ENCODE peak calls at places on chromosome 2, in seven cellular contexts. One of them, this sample, is unnamed.

GRCh38 chr2:119283873-119284331 is 60.3 kb downstream of the STEAP3 start:
- DNase-seq in hepatocyte: no peak
- DNase-seq in GM23248: peak; percentile 98
- DNase-seq in PC-3: peak; percentile 91
- DNase-seq in SK-N-SH: no peak
- DNase-seq in GM23338: no peak
- DNase-seq in OCI-LY7: no peak
- DNase-seq in this sample: no peak

GRCh38 chr2:182379235-182379634 is 47.6 kb downstream of the PDE1A start:
- DNase-seq in OCI-LY7: no peak
- DNase-seq in PC-3: no peak
- DNase-seq in SK-N-SH: peak; percentile 27
- DNase-seq in GM23248: peak; percentile 21
- DNase-seq in GM23338: no peak
- DNase-seq in hepatocyte: peak; percentile 18
- DNase-seq in this sample: no peak

GRCh38 chr2:133458280-133458679 is 110.0 kb downstream of the NCKAP5 start:
- DNase-seq in GM23338: no peak
- DNase-seq in SK-N-SH: no peak
- DNase-seq in PC-3: peak; percentile 50
- DNase-seq in hepatocyte: no peak
- DNase-seq in GM23248: peak; percentile 4
- DNase-seq in OCI-LY7: no peak
- DNase-seq in this sample: no peak

GRCh38 chr2:157176602-157177001 is 80.9 kb upstream of the GALNT5 start:
- DNase-seq in GM23248: no peak
- DNase-seq in PC-3: no peak
- DNase-seq in SK-N-SH: no peak
- DNase-seq in GM23338: no peak
- DNase-seq in OCI-LY7: no peak
- DNase-seq in hepatocyte: no peak
- DNase-seq in this sample: no peak

GRCh38 chr2:106561356-106561755 is 74.2 kb downstream of the CD8B2 start:
- DNase-seq in hepatocyte: no peak
- DNase-seq in SK-N-SH: no peak
- DNase-seq in GM23248: no peak
- DNase-seq in PC-3: no peak
- DNase-seq in GM23338: no peak
- DNase-seq in OCI-LY7: no peak
- DNase-seq in this sample: no peak

GRCh38 chr2:171318463-171318934 is 115.3 kb downstream of the METTL8 start:
- DNase-seq in hepatocyte: no peak
- DNase-seq in SK-N-SH: no peak
- DNase-seq in GM23248: peak; percentile 19
- DNase-seq in OCI-LY7: peak; percentile 58
- DNase-seq in GM23338: peak; percentile 84
- DNase-seq in PC-3: no peak
- DNase-seq in this sample: no peak

GRCh38 chr2:230908595-230909191 is 16.3 kb downstream of the GPR55 start:
- DNase-seq in GM23248: peak; percentile 94
- DNase-seq in SK-N-SH: no peak
- DNase-seq in GM23338: no peak
- DNase-seq in OCI-LY7: no peak
- DNase-seq in PC-3: peak; percentile 98
- DNase-seq in hepatocyte: no peak
- DNase-seq in this sample: no peak

GRCh38 chr2:152278536-152278935 is 56.4 kb upstream of the FMNL2 start:
- DNase-seq in SK-N-SH: no peak
- DNase-seq in GM23248: no peak
- DNase-seq in GM23338: no peak
- DNase-seq in OCI-LY7: no peak
- DNase-seq in hepatocyte: no peak
- DNase-seq in PC-3: no peak
- DNase-seq in this sample: no peak

GRCh38 chr2:128715360-128715759 is 396.7 kb upstream of the HS6ST1 start:
- DNase-seq in hepatocyte: no peak
- DNase-seq in SK-N-SH: no peak
- DNase-seq in GM23338: no peak
- DNase-seq in PC-3: no peak
- DNase-seq in OCI-LY7: no peak
- DNase-seq in GM23248: no peak
- DNase-seq in this sample: no peak

GRCh38 chr2:86068098-86069047 is 37.3 kb downstream of the POLR1A start:
- DNase-seq in PC-3: no peak
- DNase-seq in SK-N-SH: no peak
- DNase-seq in hepatocyte: no peak
- DNase-seq in GM23248: peak; percentile 50
- DNase-seq in OCI-LY7: peak; percentile 51
- DNase-seq in GM23338: no peak
- DNase-seq in this sample: peak; percentile 76

GRCh38 chr2:176251928-176252327 is 17.3 kb upstream of the MTX2 start:
- DNase-seq in hepatocyte: no peak
- DNase-seq in GM23248: peak; percentile 13
- DNase-seq in OCI-LY7: no peak
- DNase-seq in GM23338: no peak
- DNase-seq in SK-N-SH: no peak
- DNase-seq in PC-3: peak; percentile 14
- DNase-seq in this sample: no peak

GRCh38 chr2:121644715-121645114 is 4.5 kb downstream of the CLASP1 start:
- DNase-seq in OCI-LY7: no peak
- DNase-seq in GM23248: no peak
- DNase-seq in hepatocyte: no peak
- DNase-seq in SK-N-SH: no peak
- DNase-seq in PC-3: no peak
- DNase-seq in GM23338: no peak
- DNase-seq in this sample: no peak

GRCh38 chr2:98448441-98449145 is 3.9 kb downstream of the INPP4A start:
- DNase-seq in SK-N-SH: no peak
- DNase-seq in GM23338: no peak
- DNase-seq in hepatocyte: no peak
- DNase-seq in PC-3: no peak
- DNase-seq in OCI-LY7: no peak
- DNase-seq in GM23248: no peak
- DNase-seq in this sample: peak; percentile 87

GRCh38 chr2:16654775-16655456 is 10.7 kb downstream of the CYRIA start:
- DNase-seq in PC-3: no peak
- DNase-seq in hepatocyte: no peak
- DNase-seq in GM23338: no peak
- DNase-seq in SK-N-SH: no peak
- DNase-seq in GM23248: no peak
- DNase-seq in OCI-LY7: peak; percentile 67
- DNase-seq in this sample: no peak

GRCh38 chr2:224085246-224085645 is 46.2 kb upstream of the SERPINE2 start:
- DNase-seq in PC-3: peak; percentile 82
- DNase-seq in hepatocyte: no peak
- DNase-seq in SK-N-SH: no peak
- DNase-seq in OCI-LY7: no peak
- DNase-seq in GM23248: peak; percentile 87
- DNase-seq in GM23338: no peak
- DNase-seq in this sample: no peak

GRCh38 chr2:193331701-193332100 is 1137.0 kb upstream of the TMEFF2 start:
- DNase-seq in GM23338: no peak
- DNase-seq in OCI-LY7: no peak
- DNase-seq in SK-N-SH: no peak
- DNase-seq in GM23248: no peak
- DNase-seq in PC-3: no peak
- DNase-seq in hepatocyte: no peak
- DNase-seq in this sample: no peak

GRCh38 chr2:240586919-240587800 is 626 bp downstream of the CAPN10 start:
- DNase-seq in OCI-LY7: peak; percentile 64
- DNase-seq in PC-3: peak; percentile 51
- DNase-seq in GM23338: peak; percentile 77
- DNase-seq in GM23248: peak; percentile 61
- DNase-seq in SK-N-SH: peak; percentile 65
- DNase-seq in hepatocyte: peak; percentile 68
- DNase-seq in this sample: peak; percentile 80

GRCh38 chr2:46690825-46691224 is 211.5 kb downstream of the TMEM247 start:
- DNase-seq in OCI-LY7: no peak
- DNase-seq in SK-N-SH: no peak
- DNase-seq in GM23338: no peak
- DNase-seq in GM23248: peak; percentile 80
- DNase-seq in PC-3: peak; percentile 23
- DNase-seq in hepatocyte: no peak
- DNase-seq in this sample: no peak

GRCh38 chr2:167506395-167506794 is 618.1 kb downstream of the XIRP2 start:
- DNase-seq in PC-3: peak; percentile 17
- DNase-seq in GM23248: no peak
- DNase-seq in hepatocyte: no peak
- DNase-seq in GM23338: no peak
- DNase-seq in SK-N-SH: no peak
- DNase-seq in OCI-LY7: no peak
- DNase-seq in this sample: no peak

GRCh38 chr2:68225119-68225632 is 27.2 kb downstream of the PPP3R1 start:
- DNase-seq in PC-3: peak; percentile 48
- DNase-seq in GM23248: peak; percentile 32
- DNase-seq in GM23338: peak; percentile 75
- DNase-seq in SK-N-SH: peak; percentile 24
- DNase-seq in hepatocyte: peak; percentile 48
- DNase-seq in OCI-LY7: peak; percentile 53
- DNase-seq in this sample: peak; percentile 40

GRCh38 chr2:157837851-157838441 is 38.2 kb downstream of the ACVR1 start:
- DNase-seq in PC-3: no peak
- DNase-seq in hepatocyte: peak; percentile 35
- DNase-seq in GM23248: peak; percentile 63
- DNase-seq in GM23338: no peak
- DNase-seq in OCI-LY7: no peak
- DNase-seq in SK-N-SH: peak; percentile 64
- DNase-seq in this sample: no peak

GRCh38 chr2:69241664-69242063 is 145.4 kb downstream of the GFPT1 start:
- DNase-seq in GM23248: no peak
- DNase-seq in hepatocyte: no peak
- DNase-seq in OCI-LY7: no peak
- DNase-seq in GM23338: no peak
- DNase-seq in PC-3: no peak
- DNase-seq in SK-N-SH: no peak
- DNase-seq in this sample: no peak

GRCh38 chr2:130756041-130756720 is 841 bp downstream of the AMER3 start:
- DNase-seq in GM23248: peak; percentile 47
- DNase-seq in GM23338: peak; percentile 75
- DNase-seq in hepatocyte: peak; percentile 81
- DNase-seq in OCI-LY7: no peak
- DNase-seq in PC-3: peak; percentile 37
- DNase-seq in SK-N-SH: peak; percentile 89
- DNase-seq in this sample: peak; percentile 12

GRCh38 chr2:189829092-189829843 is 45.0 kb downstream of the PMS1 start:
- DNase-seq in GM23338: no peak
- DNase-seq in hepatocyte: no peak
- DNase-seq in PC-3: no peak
- DNase-seq in SK-N-SH: peak; percentile 23
- DNase-seq in GM23248: peak; percentile 44
- DNase-seq in OCI-LY7: no peak
- DNase-seq in this sample: no peak

GRCh38 chr2:189870396-189871089 is 86.3 kb downstream of the PMS1 start:
- DNase-seq in OCI-LY7: no peak
- DNase-seq in PC-3: no peak
- DNase-seq in SK-N-SH: no peak
- DNase-seq in GM23338: no peak
- DNase-seq in GM23248: no peak
- DNase-seq in hepatocyte: no peak
- DNase-seq in this sample: peak; percentile 50

GRCh38 chr2:190407662-190408537 is at the start of gene MFSD6:
- DNase-seq in SK-N-SH: peak; percentile 88
- DNase-seq in GM23248: peak; percentile 55
- DNase-seq in OCI-LY7: peak; percentile 54
- DNase-seq in GM23338: peak; percentile 70
- DNase-seq in hepatocyte: peak; percentile 83
- DNase-seq in PC-3: peak; percentile 61
- DNase-seq in this sample: peak; percentile 57

GRCh38 chr2:11505652-11506610 is 27.9 kb upstream of the GREB1 start:
- DNase-seq in PC-3: peak; percentile 59
- DNase-seq in OCI-LY7: no peak
- DNase-seq in hepatocyte: peak; percentile 16
- DNase-seq in SK-N-SH: no peak
- DNase-seq in GM23248: no peak
- DNase-seq in GM23338: no peak
- DNase-seq in this sample: peak; percentile 95
- H3K9me2 ChIP-seq in PC-3: no peaks in the 10 kb centered on the region
- H3K9me2 ChIP-seq in OCI-LY7: no peaks in the 10 kb centered on the region
- H3K9me2 ChIP-seq in hepatocyte: no peaks in the 10 kb centered on the region
- H3K9me2 ChIP-seq in SK-N-SH: no peaks in the 10 kb centered on the region
- H3K9me2 ChIP-seq in GM23248: no peaks in the 10 kb centered on the region
- H3K9me2 ChIP-seq in GM23338: peaks cover 3% of the 10 kb centered on the region
- H3K9me2 ChIP-seq in this sample: no peaks in the 10 kb centered on the region

DNA sequence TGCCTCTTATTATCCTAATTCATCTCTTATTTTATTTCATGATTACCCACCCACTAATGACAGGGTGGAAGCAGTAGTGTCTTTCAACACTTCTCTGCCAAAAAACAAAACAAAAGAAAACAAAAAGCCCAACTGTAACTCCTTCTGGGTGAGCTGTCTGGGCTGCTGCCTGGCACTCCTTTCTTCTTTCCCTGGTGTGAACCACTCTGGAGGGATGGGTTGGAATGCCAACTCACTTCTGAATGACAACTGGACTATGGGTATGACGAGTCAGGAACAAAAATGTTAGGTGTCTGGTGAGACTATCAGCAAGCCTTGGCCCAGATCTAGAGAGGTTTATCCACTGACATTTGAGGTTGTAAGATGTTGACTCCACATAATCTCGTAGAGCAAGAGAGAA is 88.3 kb upstream of the ITGB6 start:
- DNase-seq in GM23248: peak; percentile 77
- DNase-seq in SK-N-SH: no peak
- DNase-seq in GM23338: no peak
- DNase-seq in PC-3: no peak
- DNase-seq in hepatocyte: no peak
- DNase-seq in OCI-LY7: no peak
- DNase-seq in this sample: no peak
- H3K9me2 ChIP-seq in GM23248: no peaks in the 10 kb centered on the region
- H3K9me2 ChIP-seq in SK-N-SH: no peaks in the 10 kb centered on the region
- H3K9me2 ChIP-seq in GM23338: no peaks in the 10 kb centered on the region
- H3K9me2 ChIP-seq in PC-3: no peaks in the 10 kb centered on the region
- H3K9me2 ChIP-seq in hepatocyte: no peaks in the 10 kb centered on the region
- H3K9me2 ChIP-seq in OCI-LY7: no peaks in the 10 kb centered on the region
- H3K9me2 ChIP-seq in this sample: no peaks in the 10 kb centered on the region

GRCh38 chr2:236777408-236777807 is 207.8 kb downstream of the ACKR3 start:
- DNase-seq in PC-3: no peak
- DNase-seq in OCI-LY7: no peak
- DNase-seq in hepatocyte: no peak
- DNase-seq in SK-N-SH: no peak
- DNase-seq in GM23338: no peak
- DNase-seq in GM23248: no peak
- DNase-seq in this sample: no peak
- H3K9me2 ChIP-seq in PC-3: no peaks in the 10 kb centered on the region
- H3K9me2 ChIP-seq in OCI-LY7: no peaks in the 10 kb centered on the region
- H3K9me2 ChIP-seq in hepatocyte: no peaks in the 10 kb centered on the region
- H3K9me2 ChIP-seq in SK-N-SH: no peaks in the 10 kb centered on the region
- H3K9me2 ChIP-seq in GM23338: no peaks in the 10 kb centered on the region
- H3K9me2 ChIP-seq in GM23248: no peaks in the 10 kb centered on the region
- H3K9me2 ChIP-seq in this sample: no peaks in the 10 kb centered on the region

DNA sequence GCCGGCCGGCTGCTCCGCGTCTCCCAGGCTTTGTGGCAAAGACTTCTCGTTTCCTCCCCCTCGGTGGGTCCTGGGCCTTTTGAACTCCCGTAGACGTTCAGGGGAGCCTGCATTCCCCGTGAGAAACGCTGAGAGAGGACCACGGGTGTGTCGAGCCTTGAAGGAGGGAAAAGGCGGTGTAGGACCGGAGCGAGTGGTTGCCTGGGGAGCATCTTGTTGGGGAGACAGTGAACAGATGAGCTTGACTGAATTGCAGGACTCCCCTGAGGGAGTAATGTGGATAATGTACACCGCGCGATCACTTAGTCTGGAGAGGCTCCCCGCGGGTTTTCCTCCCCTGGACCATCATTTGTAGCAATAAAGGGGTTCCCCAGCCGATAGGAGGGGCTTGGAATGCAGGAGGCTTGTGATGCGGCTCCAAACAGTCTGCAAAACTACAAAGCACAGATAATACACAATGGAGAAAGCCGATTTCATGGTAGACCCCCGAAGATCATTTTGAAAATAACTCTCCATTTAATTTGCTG is 769 bp downstream of the ALMS1 start:
- DNase-seq in OCI-LY7: no peak
- DNase-seq in SK-N-SH: no peak
- DNase-seq in PC-3: no peak
- DNase-seq in GM23248: no peak
- DNase-seq in hepatocyte: no peak
- DNase-seq in GM23338: peak; percentile 40
- DNase-seq in this sample: no peak
- H3K9me2 ChIP-seq in OCI-LY7: no peaks in the 10 kb centered on the region
- H3K9me2 ChIP-seq in SK-N-SH: no peaks in the 10 kb centered on the region
- H3K9me2 ChIP-seq in PC-3: no peaks in the 10 kb centered on the region
- H3K9me2 ChIP-seq in GM23248: no peaks in the 10 kb centered on the region
- H3K9me2 ChIP-seq in hepatocyte: no peaks in the 10 kb centered on the region
- H3K9me2 ChIP-seq in GM23338: no peaks in the 10 kb centered on the region
- H3K9me2 ChIP-seq in this sample: no peaks in the 10 kb centered on the region